ENCODE peak calls at places on chromosomes 4 and X, in seven cellular contexts. Q is psoas muscle, H is NB4, T is cardiac fibroblast, X is HCT116, P is left lung, I is GM13976. F is an unnamed sample.

GRCh38 chrX:40244980-40245379 is 147.2 kb upstream of the BCOR start:
- DNase-seq in Q (no peak), H (no peak), T (peak), X (no peak), P (no peak), I (no peak), F (no peak)

GRCh38 chr4:166318810-166319525 is 445.9 kb downstream of the TLL1 start:
- DNase-seq in Q (no peak), H (no peak), T (peak), X (no peak), P (no peak), I (no peak), F (no peak)

GRCh38 chr4:95363579-95363965 is 185.2 kb downstream of the UNC5C start:
- DNase-seq in Q (no peak), H (no peak), T (no peak), X (no peak), P (no peak), I (no peak), F (no peak)

GRCh38 chr4:20954541-20954940 is 254.3 kb downstream of the PACRGL start:
- DNase-seq in Q (no peak), H (no peak), T (no peak), X (no peak), P (no peak), I (no peak), F (no peak)

GRCh38 chrX:105191878-105192277 is 28.6 kb downstream of the TEX13A start:
- DNase-seq in Q (no peak), H (peak), T (peak), X (no peak), P (no peak), I (peak), F (no peak)

GRCh38 chr4:20735931-20736330 is 35.7 kb downstream of the PACRGL start:
- DNase-seq in Q (no peak), H (no peak), T (no peak), X (no peak), P (no peak), I (no peak), F (no peak)

GRCh38 chrX:10325606-10326005 is 168.8 kb downstream of the CLCN4 start:
- DNase-seq in Q (no peak), H (no peak), T (peak), X (no peak), P (no peak), I (no peak), F (no peak)

GRCh38 chr4:182504440-182504839 is 261.2 kb downstream of the TENM3 start:
- DNase-seq in Q (no peak), H (no peak), T (no peak), X (no peak), P (no peak), I (no peak), F (no peak)

GRCh38 chrX:123525131-123525725 is 207.6 kb downstream of the THOC2 start:
- DNase-seq in Q (no peak), H (no peak), T (no peak), X (no peak), P (no peak), I (no peak), F (no peak)

GRCh38 chr4:40395908-40396806 is 61.0 kb downstream of the CHRNA9 start:
- DNase-seq in Q (peak), H (no peak), T (peak), X (no peak), P (peak), I (no peak), F (no peak)

GRCh38 chrX:150086371-150086770 is 148.1 kb upstream of the EOLA2 start:
- DNase-seq in Q (no peak), H (no peak), T (no peak), X (no peak), P (no peak), I (no peak), F (no peak)

GRCh38 chr4:166435449-166435848 is 562.4 kb downstream of the TLL1 start:
- DNase-seq in Q (no peak), H (no peak), T (peak), X (no peak), P (no peak), I (no peak), F (no peak)

GRCh38 chr4:141346144-141346543 is 125.4 kb downstream of the ZNF330 start:
- DNase-seq in Q (no peak), H (peak), T (peak), X (peak), P (no peak), I (peak), F (no peak)

GRCh38 chr4:6109842-6110560 is 90.3 kb downstream of the JAKMIP1 start:
- DNase-seq in Q (no peak), H (peak), T (no peak), X (peak), P (no peak), I (no peak), F (no peak)
- TF ChIP-seq CTCF in Q (no peak), H (peak), T (no peak), X (peak), P (no peak), I (no peak), F (no peak)

DNA sequence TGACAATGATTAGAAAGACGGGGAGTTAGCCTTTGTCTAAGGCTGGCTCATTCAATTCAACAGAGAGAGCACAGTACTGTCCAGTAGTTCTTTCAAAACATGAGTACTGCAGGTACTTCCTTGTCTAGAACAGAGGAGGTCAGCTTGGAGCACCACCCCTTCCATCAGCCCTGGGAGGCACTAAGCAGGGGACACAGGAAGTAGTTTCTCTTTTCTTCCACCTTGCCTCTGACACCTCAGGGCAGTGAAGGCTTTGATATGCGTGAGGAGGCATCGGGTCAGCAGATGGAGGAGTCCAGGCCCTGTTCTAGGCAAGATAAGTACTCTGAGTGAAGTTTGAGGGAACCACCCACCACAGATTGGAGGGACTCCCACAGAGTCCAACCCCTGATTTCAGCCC is 33.1 kb downstream of the MAGEB10 start:
- DNase-seq in Q (no peak), H (no peak), T (no peak), X (no peak), P (no peak), I (no peak), F (no peak)
- TF ChIP-seq CTCF in Q (no peak), H (no peak), T (no peak), X (no peak), P (no peak), I (no peak), F (no peak)

GRCh38 chr4:22873899-22874298 is 181.2 kb downstream of the GBA3 start:
- DNase-seq in Q (no peak), H (no peak), T (no peak), X (no peak), P (no peak), I (no peak), F (no peak)

GRCh38 chr4:22870847-22871246 is 178.1 kb downstream of the GBA3 start:
- DNase-seq in Q (no peak), H (no peak), T (no peak), X (no peak), P (no peak), I (no peak), F (no peak)

GRCh38 chr4:22874334-22874912 is 181.7 kb downstream of the GBA3 start:
- DNase-seq in Q (no peak), H (no peak), T (no peak), X (no peak), P (no peak), I (no peak), F (no peak)

GRCh38 chr4:22869235-22869634 is 176.5 kb downstream of the GBA3 start:
- DNase-seq in Q (no peak), H (peak), T (no peak), X (no peak), P (no peak), I (no peak), F (no peak)
- TF ChIP-seq CTCF in Q (no peak), H (peak), T (no peak), X (no peak), P (no peak), I (no peak), F (no peak)

GRCh38 chr4:62550106-62550505 is 1350.0 kb downstream of the ADGRL3 start:
- DNase-seq in Q (no peak), H (no peak), T (no peak), X (no peak), P (no peak), I (no peak), F (no peak)

GRCh38 chr4:62548765-62549164 is 1348.6 kb downstream of the ADGRL3 start:
- DNase-seq in Q (no peak), H (no peak), T (no peak), X (no peak), P (no peak), I (no peak), F (no peak)

GRCh38 chr4:62544428-62544827 is 1344.3 kb downstream of the ADGRL3 start:
- DNase-seq in Q (no peak), H (peak), T (peak), X (no peak), P (no peak), I (no peak), F (no peak)

GRCh38 chr4:62549601-62550000 is 1349.5 kb downstream of the ADGRL3 start:
- DNase-seq in Q (no peak), H (no peak), T (no peak), X (no peak), P (no peak), I (no peak), F (no peak)

DNA sequence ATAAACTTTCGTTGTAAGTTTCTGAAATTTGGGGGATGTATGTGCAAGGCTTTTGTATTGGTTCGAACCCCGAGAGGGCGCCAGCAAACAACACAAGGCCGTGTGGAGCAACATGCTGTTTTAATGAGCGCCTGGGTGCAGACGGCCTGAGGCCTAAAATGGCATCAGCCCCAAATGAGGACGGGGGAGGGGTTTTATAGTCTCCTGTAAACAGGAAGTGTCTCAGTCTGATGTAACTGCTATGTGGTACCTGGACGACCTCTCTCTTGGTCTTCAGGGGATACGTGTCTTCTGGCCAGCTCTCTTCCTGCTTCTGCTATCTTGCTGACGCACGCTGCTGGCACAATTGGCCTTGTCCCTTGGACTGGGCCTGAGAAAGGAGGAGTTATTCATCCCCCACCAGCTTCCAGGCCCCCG is 1348.0 kb downstream of the ADGRL3 start:
- DNase-seq in Q (peak), H (peak), T (peak), X (no peak), P (no peak), I (no peak), F (no peak)
- TF ChIP-seq CTCF in Q (no peak), H (no peak), T (no peak), X (no peak), P (no peak), I (no peak), F (no peak)

F was measured in activated B cell treated with CpG ODN at 0.5 μM for 24 hours.